ENCODE peak calls at places on chromosomes 1 and 21, in five cellular contexts. X, V, Y, D and N are unnamed samples.

GRCh38 chr1:199084293-199084692 is 445.5 kb downstream of the PTPRC start:
- DNase-seq in X (no peak), Y (no peak), D (no peak), V (no peak), N (peak)

GRCh38 chr1:228399531-228400236 is 7.0 kb downstream of the TRIM11 start:
- DNase-seq in Y (no peak), X (peak), D (no peak), V (no peak), N (no peak)

GRCh38 chr1:156319664-156320063 is 18.4 kb downstream of the CCT3 start:
- DNase-seq in Y (no peak), D (no peak), X (no peak), V (no peak), N (peak)

GRCh38 chr21:17416139-17416538 is 96.7 kb upstream of the CXADR start:
- DNase-seq in X (no peak), D (no peak), Y (no peak), V (no peak), N (no peak)

GRCh38 chr1:197312163-197312562 is 44.1 kb downstream of the CRB1 start:
- DNase-seq in X (no peak), D (no peak), Y (no peak), V (no peak), N (no peak)

GRCh38 chr1:210239295-210240155 is 6.9 kb downstream of the SERTAD4 start:
- DNase-seq in V (peak), Y (peak), X (peak), D (no peak), N (peak)

GRCh38 chr1:153539395-153540093 is 1.2 kb downstream of the S100A5 start:
- DNase-seq in X (no peak), Y (no peak), V (no peak), D (no peak), N (no peak)

GRCh38 chr1:198258491-198258890 is 101.7 kb downstream of the NEK7 start:
- DNase-seq in V (no peak), Y (no peak), D (peak), X (no peak), N (no peak)

GRCh38 chr1:43924516-43924915 is 9.1 kb upstream of the ARTN start:
- DNase-seq in D (no peak), V (no peak), X (no peak), Y (no peak), N (no peak)

GRCh38 chr1:66728021-66728420 is 24.2 kb upstream of the DYNLT5 start:
- DNase-seq in Y (no peak), V (no peak), X (no peak), D (no peak), N (no peak)

GRCh38 chr1:224668991-224669390 is 52.9 kb downstream of the CNIH3 start:
- DNase-seq in D (no peak), V (no peak), X (no peak), Y (no peak), N (no peak)

GRCh38 chr1:30881266-30882181 is 27.0 kb downstream of the SDC3 start:
- DNase-seq in D (peak), V (no peak), X (no peak), Y (no peak), N (no peak)

GRCh38 chr1:21149430-21149861 is 27.3 kb downstream of the EIF4G3 start:
- DNase-seq in V (no peak), D (no peak), X (no peak), Y (no peak), N (peak)

GRCh38 chr1:40848530-40849189 is 13.5 kb downstream of the CITED4 start:
- DNase-seq in Y (peak), X (peak), V (peak), D (no peak), N (peak)

GRCh38 chr1:33361553-33362262 is 40.8 kb upstream of the A3GALT2 start:
- DNase-seq in Y (no peak), D (no peak), X (no peak), V (no peak), N (peak)

GRCh38 chr21:46056450-46056903 is 41.4 kb upstream of the COL6A2 start:
- DNase-seq in D (no peak), X (peak), V (no peak), Y (no peak), N (no peak)

GRCh38 chr21:42218836-42219605 is at the start of gene ABCG1:
- DNase-seq in X (peak), V (peak), Y (no peak), D (peak), N (peak)

GRCh38 chr1:56533621-56534020 is 45.7 kb downstream of the PLPP3 start:
- DNase-seq in Y (no peak), D (no peak), X (no peak), V (no peak), N (no peak)

GRCh38 chr1:152673016-152673415 is 2.1 kb upstream of the LCE2C start:
- DNase-seq in V (no peak), X (no peak), D (no peak), Y (no peak), N (no peak)

GRCh38 chr1:230869499-230869898 is 1.2 kb upstream of the C1orf198 start:
- DNase-seq in Y (peak), X (no peak), D (no peak), V (no peak), N (no peak)

GRCh38 chr1:160739098-160739511 is at the start of gene SLAMF7:
- DNase-seq in D (peak), X (no peak), V (no peak), Y (no peak), N (no peak)

GRCh38 chr1:162823231-162823630 is 32.7 kb downstream of the HSD17B7 start:
- DNase-seq in Y (no peak), D (no peak), X (no peak), V (no peak), N (no peak)

GRCh38 chr1:61053712-61054608 is 28.4 kb upstream of the NFIA start:
- DNase-seq in Y (no peak), D (no peak), X (peak), V (peak), N (peak)

GRCh38 chr1:34037109-34037508 is 127.9 kb downstream of the CSMD2 start:
- DNase-seq in V (peak), Y (no peak), X (peak), D (no peak), N (peak)

GRCh38 chr1:200207711-200208126 is 180.2 kb downstream of the NR5A2 start:
- DNase-seq in Y (no peak), X (no peak), D (peak), V (no peak), N (no peak)

GRCh38 chr1:165549908-165550480 is 6.2 kb downstream of the LRRC52 start:
- DNase-seq in Y (no peak), X (no peak), D (no peak), V (no peak), N (no peak)

GRCh38 chr21:43933146-43933673 is 68.2 kb downstream of the AGPAT3 start:
- DNase-seq in D (no peak), Y (no peak), X (no peak), V (no peak), N (no peak)

GRCh38 chr1:43149889-43150288 is 22.2 kb downstream of the EBNA1BP2 start:
- DNase-seq in D (no peak), X (no peak), Y (no peak), V (no peak), N (no peak)

GRCh38 chr1:62312698-62313097 is 6.5 kb downstream of the KANK4 start:
- DNase-seq in Y (no peak), X (no peak), D (no peak), V (no peak), N (no peak)

GRCh38 chr21:29078884-29079765 is 5.7 kb upstream of the CCT8 start:
- DNase-seq in X (no peak), D (peak), Y (no peak), V (no peak), N (no peak)

GRCh38 chr1:158552296-158552695 is 1.9 kb downstream of the OR6Y1 start:
- DNase-seq in Y (no peak), V (no peak), X (no peak), D (no peak), N (no peak)

GRCh38 chr1:38611661-38612211 is 247.8 kb downstream of the RRAGC start:
- DNase-seq in D (no peak), X (no peak), Y (no peak), V (no peak), N (no peak)

GRCh38 chr1:221829327-221830011 is 87.6 kb upstream of the DUSP10 start:
- DNase-seq in X (no peak), Y (peak), D (no peak), V (no peak), N (no peak)

GRCh38 chr1:203026666-203027663 is 674 bp downstream of the PPFIA4 start:
- DNase-seq in X (peak), V (no peak), D (no peak), Y (no peak), N (peak)

GRCh38 chr1:236018885-236019453 is 45.9 kb downstream of the NID1 start:
- DNase-seq in Y (no peak), X (no peak), D (no peak), V (no peak), N (no peak)